ENCODE peak calls at places on chromosomes 16 and 17, in six cellular contexts. I is Peyer's patch, V is A549, J is esophagus squamous epithelium, Q is heart left ventricle, G is testis. D is an unnamed sample.

GRCh38 chr17:80529104-80529903 is 15.3 kb upstream of the RPTOR start:
- DNase-seq in J (no peak), I (no peak), Q (no peak), G (peak; percentile 63), V (no peak), D (no peak)

GRCh38 chr17:31327534-31328526 is 6.4 kb upstream of the EVI2A start:
- DNase-seq in G (no peak), J (no peak), V (peak; percentile 19), I (no peak), Q (no peak), D (no peak)

GRCh38 chr17:48629411-48629759 is 3.2 kb upstream of the HOXB9 start:
- DNase-seq in I (no peak), V (no peak), J (no peak), Q (no peak), G (no peak), D (no peak)

GRCh38 chr16:80627108-80627507 is 86.3 kb downstream of the DYNLRB2 start:
- DNase-seq in J (no peak), V (no peak), I (no peak), Q (no peak), G (no peak), D (no peak)

GRCh38 chr16:22192261-22193133 is 13.6 kb upstream of the EEF2K start:
- DNase-seq in Q (peak; percentile 89), G (peak; percentile 92), I (peak; percentile 69), J (peak; percentile 39), V (no peak), D (peak; percentile 81)

GRCh38 chr16:57360321-57360935 is 1.8 kb downstream of the CCL22 start:
- DNase-seq in G (no peak), J (no peak), Q (no peak), V (no peak), I (no peak), D (no peak)

GRCh38 chr17:17870292-17870691 is 33.5 kb upstream of the SREBF1 start:
- DNase-seq in G (no peak), J (no peak), V (no peak), Q (no peak), I (no peak), D (no peak)

GRCh38 chr16:55039511-55039910 is 108.8 kb downstream of the IRX5 start:
- DNase-seq in J (no peak), Q (no peak), I (no peak), G (no peak), V (no peak), D (no peak)

GRCh38 chr17:39676198-39676819 is 8.1 kb downstream of the PNMT start:
- DNase-seq in G (peak; percentile 78), J (no peak), I (peak; percentile 78), Q (peak; percentile 89), V (no peak), D (no peak)

GRCh38 chr17:30677550-30678254 is 146.8 kb downstream of the CRLF3 start:
- DNase-seq in J (no peak), I (no peak), V (no peak), G (no peak), Q (no peak), D (no peak)

GRCh38 chr17:79921411-79922160 is 82.3 kb upstream of the CBX4 start:
- DNase-seq in J (no peak), I (no peak), G (no peak), V (no peak), Q (no peak), D (no peak)

GRCh38 chr16:19607610-19608280 is 52.2 kb downstream of the VPS35L start:
- DNase-seq in Q (no peak), G (no peak), I (no peak), V (no peak), J (no peak), D (no peak)

GRCh38 chr17:68096111-68096510 is 60.6 kb downstream of the KPNA2 start:
- DNase-seq in G (no peak), Q (no peak), J (no peak), V (no peak), I (no peak), D (no peak)

GRCh38 chr16:30004424-30004776 is 6.4 kb downstream of the DOC2A start:
- DNase-seq in G (no peak), V (no peak), Q (no peak), J (no peak), I (no peak), D (no peak)

GRCh38 chr17:64661731-64661980 is 451 bp downstream of the SMURF2 start:
- DNase-seq in I (no peak), G (peak; percentile 65), J (no peak), Q (no peak), V (no peak), D (peak; percentile 36)

GRCh38 chr17:28541439-28541838 is 11.0 kb downstream of the UNC119 start:
- DNase-seq in G (no peak), J (no peak), V (no peak), I (no peak), Q (no peak), D (no peak)

GRCh38 chr16:3785413-3785812 is 68.1 kb upstream of the TRAP1 start:
- DNase-seq in Q (no peak), J (no peak), V (no peak), I (no peak), G (peak; percentile 9), D (no peak)

GRCh38 chr17:28598389-28598788 is 436 bp downstream of the SPAG5 start:
- DNase-seq in Q (no peak), I (no peak), G (no peak), V (peak; percentile 25), J (no peak), D (no peak)

GRCh38 chr17:82092094-82092586 is 5.9 kb downstream of the FASN start:
- DNase-seq in J (no peak), Q (no peak), I (no peak), G (no peak), V (no peak), D (no peak)
- TF ChIP-seq POLR2A in J (no peak), Q (no peak), I (no peak), G (no peak), V (no peak), D (no peak)

GRCh38 chr17:58002973-58003372 is 4.1 kb downstream of the SRSF1 start:
- DNase-seq in J (no peak), V (no peak), G (no peak), Q (no peak), I (no peak), D (no peak)
- H3K4me1 ChIP-seq in J (peaks cover 10% of the 10 kb centered on the region), V (peaks cover 63% of the 10 kb centered on the region), G (peaks cover 15% of the 10 kb centered on the region), Q (peaks cover 48% of the 10 kb centered on the region), I (peaks cover 41% of the 10 kb centered on the region), D (peaks cover 22% of the 10 kb centered on the region)

GRCh38 chr17:2710804-2711607 is 558 bp downstream of the CLUH start:
- DNase-seq in Q (no peak), V (no peak), G (no peak), J (no peak), I (peak; percentile 71), D (no peak)
- TF ChIP-seq POLR2A in Q (no peak), V (no peak), G (no peak), J (no peak), I (peak; percentile 25), D (no peak)

GRCh38 chr17:45941395-45941794 is 47.0 kb downstream of the MAPT start:
- DNase-seq in J (no peak), V (no peak), Q (no peak), G (no peak), I (no peak), D (no peak)

GRCh38 chr17:45940293-45940692 is 45.9 kb downstream of the MAPT start:
- DNase-seq in V (no peak), I (no peak), G (no peak), Q (no peak), J (no peak), D (no peak)

GRCh38 chr17:45940826-45941225 is 46.5 kb downstream of the MAPT start:
- DNase-seq in Q (peak; percentile 53), V (no peak), J (no peak), G (peak; percentile 77), I (no peak), D (peak; percentile 23)

GRCh38 chr17:45936610-45937009 is 42.3 kb downstream of the MAPT start:
- DNase-seq in J (no peak), I (no peak), Q (no peak), V (no peak), G (no peak), D (no peak)

GRCh38 chr17:45939398-45939797 is 45.0 kb downstream of the MAPT start:
- DNase-seq in I (no peak), Q (no peak), V (no peak), G (no peak), J (no peak), D (no peak)
- H3K4me1 ChIP-seq in I (peaks cover 9% of the 10 kb centered on the region), Q (peaks cover 3% of the 10 kb centered on the region), V (no peaks in the 10 kb centered on the region), G (no peaks in the 10 kb centered on the region), J (no peaks in the 10 kb centered on the region), D (no peaks in the 10 kb centered on the region)

GRCh38 chr16:85639529-85640253 is 26.6 kb downstream of the GSE1 start:
- DNase-seq in V (no peak), G (peak; percentile 87), I (peak; percentile 70), Q (peak; percentile 91), J (no peak), D (no peak)
- TF ChIP-seq POLR2A in V (no peak), G (no peak), I (no peak), Q (no peak), J (no peak), D (no peak)

GRCh38 chr17:75414488-75414887 is 9.0 kb upstream of the GRB2 start:
- DNase-seq in G (no peak), I (no peak), V (no peak), J (no peak), Q (no peak), D (no peak)

GRCh38 chr17:75418523-75419050 is 13.1 kb upstream of the GRB2 start:
- DNase-seq in G (no peak), J (no peak), V (no peak), I (no peak), Q (no peak), D (no peak)

GRCh38 chr17:75417054-75417453 is 11.6 kb upstream of the GRB2 start:
- DNase-seq in I (no peak), Q (peak; percentile 46), G (peak; percentile 53), V (no peak), J (no peak), D (no peak)

GRCh38 chr17:75412455-75413317 is 7.2 kb upstream of the GRB2 start:
- DNase-seq in V (peak; percentile 86), Q (no peak), I (peak; percentile 60), G (peak; percentile 78), J (no peak), D (peak; percentile 65)

GRCh38 chr17:75416006-75416405 is 10.5 kb upstream of the GRB2 start:
- DNase-seq in Q (no peak), J (no peak), G (no peak), I (no peak), V (no peak), D (no peak)
- H3K4me1 ChIP-seq in Q (peaks cover 10% of the 10 kb centered on the region), J (no peaks in the 10 kb centered on the region), G (no peaks in the 10 kb centered on the region), I (peaks cover 16% of the 10 kb centered on the region), V (no peaks in the 10 kb centered on the region), D (no peaks in the 10 kb centered on the region)

D was measured in uterus.